ENCODE peak calls at places on chromosomes 11 and 22, in five cellular contexts. One of them, this sample, is unnamed.

GRCh38 chr11:63535734-63536133 is 874 bp upstream of the PLAAT4 start:
- DNase-seq in A172: no peak
- DNase-seq in fibroblast of lung: no peak
- DNase-seq in RPMI8226: no peak
- DNase-seq in GM19239: no peak
- DNase-seq in this sample: no peak

GRCh38 chr22:20405931-20406685 is 12.2 kb downstream of the ZNF74 start:
- DNase-seq in A172: no peak
- DNase-seq in fibroblast of lung: no peak
- DNase-seq in RPMI8226: no peak
- DNase-seq in GM19239: no peak
- DNase-seq in this sample: no peak

GRCh38 chr22:22031571-22031970 is 49.0 kb upstream of the TOP3B start:
- DNase-seq in A172: no peak
- DNase-seq in fibroblast of lung: no peak
- DNase-seq in RPMI8226: no peak
- DNase-seq in GM19239: no peak
- DNase-seq in this sample: no peak

GRCh38 chr11:27295928-27296327 is 67.1 kb downstream of the CCDC34 start:
- DNase-seq in A172: no peak
- DNase-seq in fibroblast of lung: no peak
- DNase-seq in RPMI8226: no peak
- DNase-seq in GM19239: no peak
- DNase-seq in this sample: no peak

GRCh38 chr11:4763096-4763495 is 6.6 kb downstream of the OR51F1 start:
- DNase-seq in A172: no peak
- DNase-seq in fibroblast of lung: no peak
- DNase-seq in RPMI8226: no peak
- DNase-seq in GM19239: peak; percentile 1
- DNase-seq in this sample: no peak

GRCh38 chr22:42747701-42748513 is 27.2 kb upstream of the A4GALT start:
- DNase-seq in A172: peak; percentile 52
- DNase-seq in fibroblast of lung: peak; percentile 84
- DNase-seq in RPMI8226: peak; percentile 50
- DNase-seq in GM19239: no peak
- DNase-seq in this sample: no peak

GRCh38 chr22:36874731-36875130 is 13.9 kb downstream of the NCF4 start:
- DNase-seq in A172: no peak
- DNase-seq in fibroblast of lung: no peak
- DNase-seq in RPMI8226: no peak
- DNase-seq in GM19239: no peak
- DNase-seq in this sample: no peak

GRCh38 chr11:101583180-101584128 is at the start of gene TRPC6:
- DNase-seq in A172: no peak
- DNase-seq in fibroblast of lung: peak; percentile 11
- DNase-seq in RPMI8226: no peak
- DNase-seq in GM19239: no peak
- DNase-seq in this sample: peak; percentile 20

GRCh38 chr22:40329021-40329456 is 17.3 kb upstream of the ADSL start:
- DNase-seq in A172: no peak
- DNase-seq in fibroblast of lung: no peak
- DNase-seq in RPMI8226: no peak
- DNase-seq in GM19239: no peak
- DNase-seq in this sample: no peak

GRCh38 chr11:113697798-113698407 is 8.2 kb downstream of the TMPRSS5 start:
- DNase-seq in A172: no peak
- DNase-seq in fibroblast of lung: peak; percentile 51
- DNase-seq in RPMI8226: no peak
- DNase-seq in GM19239: no peak
- DNase-seq in this sample: no peak

GRCh38 chr11:64556044-64556720 is 34.8 kb upstream of the SLC22A12 start:
- DNase-seq in A172: no peak
- DNase-seq in fibroblast of lung: no peak
- DNase-seq in RPMI8226: no peak
- DNase-seq in GM19239: no peak
- DNase-seq in this sample: no peak

GRCh38 chr11:132904566-132904965 is 627.7 kb downstream of the OPCML start:
- DNase-seq in A172: no peak
- DNase-seq in fibroblast of lung: no peak
- DNase-seq in RPMI8226: no peak
- DNase-seq in GM19239: no peak
- DNase-seq in this sample: no peak

GRCh38 chr11:65444314-65445051 is 21.9 kb downstream of the NEAT1 start:
- DNase-seq in A172: peak; percentile 34
- DNase-seq in fibroblast of lung: no peak
- DNase-seq in RPMI8226: peak; percentile 11
- DNase-seq in GM19239: no peak
- DNase-seq in this sample: no peak

This sample was measured in HTR-8/SVneo.